ENCODE peak calls at places on chromosomes 11 and 22, in ten cellular contexts. H, I, Y, K, J, D, R, C, V and Q are unnamed samples.

GRCh38 chr22:38830845-38831108 is 13.1 kb downstream of the NPTXR start:
- DNase-seq in H (no peak), I (peak), Y (no peak), K (no peak), J (no peak), D (no peak), R (no peak), C (no peak), V (peak), Q (no peak)

GRCh38 chr11:69536406-69536805 is 54.9 kb downstream of the LINC01488 start:
- DNase-seq in H (no peak), I (peak), Y (no peak), K (peak), J (no peak), D (no peak), R (no peak), C (no peak), V (peak), Q (no peak)

GRCh38 chr11:101706541-101706940 is 122.7 kb upstream of the TRPC6 start:
- DNase-seq in H (no peak), I (no peak), Y (peak), K (no peak), J (peak), D (no peak), R (no peak), C (no peak), V (no peak), Q (no peak)

GRCh38 chr22:28268176-28268575 is 349.1 kb upstream of the PITPNB start:
- DNase-seq in H (no peak), I (no peak), Y (no peak), K (no peak), J (peak), D (no peak), R (no peak), C (no peak), V (no peak), Q (no peak)

GRCh38 chr22:21615731-21616130 is 14.1 kb downstream of the YDJC start:
- DNase-seq in H (no peak), I (no peak), Y (no peak), K (no peak), J (no peak), D (no peak), R (no peak), C (no peak), V (no peak), Q (no peak)

GRCh38 chr22:37325024-37325395 is 42.7 kb downstream of the CYTH4 start:
- DNase-seq in H (no peak), I (peak), Y (no peak), K (no peak), J (no peak), D (no peak), R (no peak), C (no peak), V (no peak), Q (no peak)

GRCh38 chr22:27531782-27532530 is 269.6 kb downstream of the MN1 start:
- DNase-seq in H (no peak), I (no peak), Y (peak), K (no peak), J (peak), D (no peak), R (no peak), C (no peak), V (no peak), Q (no peak)

GRCh38 chr11:123822022-123822421 is 15.9 kb upstream of the OR6M1 start:
- DNase-seq in H (no peak), I (no peak), Y (no peak), K (no peak), J (no peak), D (no peak), R (no peak), C (no peak), V (no peak), Q (no peak)

GRCh38 chr22:41683616-41684015 is 5.1 kb downstream of the SNU13 start:
- DNase-seq in H (no peak), I (no peak), Y (peak), K (no peak), J (no peak), D (no peak), R (no peak), C (no peak), V (no peak), Q (no peak)

GRCh38 chr11:134684576-134684975 is 272.5 kb upstream of the B3GAT1 start:
- DNase-seq in H (peak), I (no peak), Y (no peak), K (no peak), J (no peak), D (no peak), R (no peak), C (no peak), V (no peak), Q (no peak)

GRCh38 chr22:36828815-36829214 is 12.0 kb upstream of the PVALB start:
- DNase-seq in H (no peak), I (peak), Y (no peak), K (no peak), J (no peak), D (no peak), R (no peak), C (no peak), V (no peak), Q (no peak)

GRCh38 chr11:129815596-129816461 is at the start of gene TMEM45B:
- DNase-seq in H (no peak), I (peak), Y (no peak), K (peak), J (no peak), D (no peak), R (peak), C (no peak), V (peak), Q (peak)

GRCh38 chr22:43236401-43237166 is 49.6 kb upstream of the TTLL12 start:
- DNase-seq in H (no peak), I (peak), Y (no peak), K (peak), J (no peak), D (peak), R (no peak), C (no peak), V (no peak), Q (no peak)

GRCh38 chr11:59221438-59221837 is 8.7 kb upstream of the MPEG1 start:
- DNase-seq in H (no peak), I (no peak), Y (peak), K (no peak), J (no peak), D (no peak), R (no peak), C (no peak), V (no peak), Q (no peak)

GRCh38 chr11:117092951-117093590 is 5.2 kb downstream of the SIK3 start:
- DNase-seq in H (no peak), I (no peak), Y (no peak), K (no peak), J (no peak), D (no peak), R (no peak), C (no peak), V (no peak), Q (no peak)
- H3K4me3 ChIP-seq in H (no peak), I (no peak), Y (no peak), K (no peak), J (no peak), D (no peak), R (no peak), C (peak), V (peak), Q (no peak)

DNA sequence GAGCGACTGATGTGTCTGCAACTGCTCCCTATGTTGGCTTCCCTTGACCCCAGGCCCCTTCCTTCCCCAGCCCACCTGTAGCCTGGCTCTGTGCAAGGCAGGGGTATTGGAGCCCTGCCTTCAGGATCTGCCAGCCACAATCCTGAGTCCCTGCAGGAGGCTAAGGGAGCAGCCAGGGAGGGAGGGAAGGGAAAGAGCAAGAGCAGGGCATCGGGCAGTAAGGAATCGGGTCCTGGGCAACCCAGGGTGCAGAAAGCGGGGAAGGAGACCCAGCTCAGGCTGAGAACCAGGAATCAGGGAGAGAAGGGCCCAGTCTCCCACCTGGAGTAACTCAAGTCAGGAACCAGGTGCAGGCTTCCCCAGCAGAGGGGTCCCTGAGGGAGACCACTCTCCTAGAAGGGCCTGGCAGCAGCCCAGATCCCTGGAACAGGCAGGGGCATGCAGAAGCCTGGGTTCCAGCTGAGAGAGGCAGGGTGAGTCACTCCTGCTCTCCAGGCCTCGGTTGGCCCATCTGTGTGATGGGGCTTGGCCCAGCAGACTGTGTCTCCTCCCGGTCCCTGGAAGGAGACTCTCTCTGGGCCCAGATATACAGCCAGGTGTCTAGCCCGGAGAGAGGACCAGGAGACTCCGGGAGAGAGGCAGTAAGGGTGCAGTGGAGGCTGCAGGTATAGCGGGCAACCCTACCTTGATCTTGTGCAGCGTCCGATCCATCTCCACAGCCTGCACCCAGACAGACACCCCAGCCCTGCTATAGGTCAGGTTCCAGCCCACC is 13.4 kb downstream of the STARD10 start:
- DNase-seq in H (no peak), I (no peak), Y (no peak), K (peak), J (no peak), D (no peak), R (no peak), C (no peak), V (no peak), Q (no peak)
- H3K4me3 ChIP-seq in H (peak), I (peak), Y (peak), K (peak), J (peak), D (peak), R (peak), C (peak), V (peak), Q (peak)

GRCh38 chr11:10641314-10642206 is 52.0 kb downstream of the IRAG1 start:
- DNase-seq in H (peak), I (peak), Y (no peak), K (no peak), J (no peak), D (no peak), R (no peak), C (peak), V (no peak), Q (no peak)
- H3K4me3 ChIP-seq in H (no peak), I (no peak), Y (no peak), K (no peak), J (no peak), D (no peak), R (no peak), C (no peak), V (no peak), Q (no peak)

DNA sequence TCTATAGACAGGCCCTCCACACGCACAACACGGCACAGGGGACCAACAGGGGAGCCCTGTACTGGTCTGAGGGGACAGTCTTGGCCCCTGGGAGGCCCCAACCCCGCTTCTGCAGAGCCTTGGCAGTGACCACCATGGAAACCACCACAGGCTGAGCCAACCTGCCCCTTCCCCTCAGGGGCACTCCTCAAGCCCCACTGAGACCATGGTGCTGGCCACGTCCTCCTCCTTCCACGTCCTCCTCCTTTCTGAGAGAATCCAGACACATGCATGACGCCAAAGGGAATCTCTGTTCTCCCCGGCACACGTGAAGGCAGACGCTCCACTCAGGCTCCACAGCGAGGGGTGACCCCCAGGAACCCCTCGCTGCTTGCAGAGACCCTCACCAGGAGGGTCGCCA is 2.7 kb downstream of the BRD1 start:
- DNase-seq in H (no peak), I (no peak), Y (no peak), K (no peak), J (no peak), D (no peak), R (no peak), C (no peak), V (no peak), Q (no peak)
- H3K4me3 ChIP-seq in H (no peak), I (no peak), Y (peak), K (no peak), J (no peak), D (peak), R (no peak), C (peak), V (peak), Q (no peak)

DNA sequence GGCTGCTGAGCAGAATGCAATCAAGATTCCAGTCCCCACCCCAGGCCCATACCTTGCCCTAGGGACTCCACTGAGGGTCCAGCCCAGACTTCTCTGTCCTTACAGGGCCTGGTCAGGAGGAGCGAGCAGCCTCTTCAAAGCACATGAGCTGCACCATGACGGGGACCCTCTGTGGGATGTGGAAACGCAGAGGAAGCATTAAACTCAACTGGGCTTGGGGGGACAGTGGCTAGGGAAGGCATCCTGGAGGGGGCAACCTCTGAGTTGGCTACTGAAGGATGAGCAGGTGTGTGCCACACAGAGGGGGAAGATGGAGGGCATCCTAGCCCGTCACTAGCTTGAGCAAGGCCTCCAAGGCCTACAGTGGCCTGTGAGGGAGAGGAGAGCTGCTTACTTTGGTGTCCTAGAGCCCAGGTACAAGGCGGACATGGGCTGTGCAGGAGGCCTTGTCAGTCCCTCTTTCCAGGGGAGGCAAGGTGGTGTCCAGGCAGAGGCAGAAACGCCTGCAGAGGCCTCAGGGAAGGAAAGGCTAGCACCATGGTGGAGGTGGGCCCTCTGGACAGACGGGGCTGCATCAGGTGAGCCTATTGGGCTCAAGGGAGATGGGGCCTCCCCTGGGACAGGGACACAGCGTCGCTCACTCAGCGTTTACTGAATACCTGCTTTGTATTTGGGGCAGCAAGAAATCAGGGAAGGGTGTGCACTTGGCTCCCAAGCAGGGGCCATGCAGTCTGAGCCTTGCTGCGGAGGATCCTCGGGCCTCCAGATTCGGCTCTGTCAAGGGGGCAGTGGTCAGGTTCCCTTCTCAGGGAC is 14.3 kb downstream of the TTC38 start:
- DNase-seq in H (peak), I (no peak), Y (no peak), K (no peak), J (no peak), D (no peak), R (no peak), C (no peak), V (no peak), Q (no peak)
- H3K4me3 ChIP-seq in H (no peak), I (no peak), Y (no peak), K (no peak), J (no peak), D (no peak), R (no peak), C (no peak), V (no peak), Q (no peak)

GRCh38 chr22:48212727-48213126 is 1450.3 kb downstream of the TBC1D22A start:
- DNase-seq in H (no peak), I (no peak), Y (no peak), K (no peak), J (no peak), D (no peak), R (no peak), C (no peak), V (no peak), Q (no peak)
- H3K4me3 ChIP-seq in H (no peak), I (no peak), Y (no peak), K (no peak), J (no peak), D (no peak), R (no peak), C (no peak), V (no peak), Q (no peak)